ENCODE peak calls at places on chromosome 21, in four cellular contexts. Z, Q, C and U are unnamed samples.
A peak's percentile ranks its signal among the peaks of the same experiment; 100 is the strongest.

GRCh38 chr21:39300587-39300986 is 12.8 kb downstream of the BRWD1 start:
- DNase-seq in Z (no peak), Q (no peak), C (no peak), U (no peak)

GRCh38 chr21:31898898-31899630 is 26.2 kb downstream of the HUNK start:
- DNase-seq in Z (no peak), Q (no peak), C (no peak), U (no peak)

GRCh38 chr21:29181799-29182470 is 51.5 kb downstream of the MAP3K7CL start:
- DNase-seq in Z (no peak), Q (no peak), C (no peak), U (no peak)

GRCh38 chr21:46153259-46154154 is 1.9 kb downstream of the FTCD start:
- DNase-seq in Z (peak; percentile 95), Q (no peak), C (peak; percentile 83), U (no peak)

GRCh38 chr21:46112731-46113215 is 14.9 kb downstream of the COL6A2 start:
- DNase-seq in Z (no peak), Q (no peak), C (peak; percentile 11), U (no peak)

GRCh38 chr21:14403681-14404318 is 20.9 kb upstream of the HSPA13 start:
- DNase-seq in Z (no peak), Q (no peak), C (no peak), U (peak; percentile 14)

GRCh38 chr21:28419110-28419509 is 573.6 kb downstream of the LTN1 start:
- DNase-seq in Z (no peak), Q (no peak), C (no peak), U (no peak)

GRCh38 chr21:34511787-34512451 is at the start of gene KCNE1:
- DNase-seq in Z (no peak), Q (no peak), C (no peak), U (no peak)

GRCh38 chr21:39182484-39183271 is 573 bp downstream of the PSMG1 start:
- DNase-seq in Z (no peak), Q (no peak), C (no peak), U (no peak)

GRCh38 chr21:39676054-39676771 is 63.5 kb downstream of the B3GALT5 start:
- DNase-seq in Z (no peak), Q (no peak), C (no peak), U (no peak)

GRCh38 chr21:15706686-15707085 is 23.1 kb upstream of the USP25 start:
- DNase-seq in Z (no peak), Q (no peak), C (no peak), U (no peak)

GRCh38 chr21:18549214-18549905 is 145.8 kb upstream of the TMPRSS15 start:
- DNase-seq in Z (no peak), Q (no peak), C (no peak), U (no peak)

GRCh38 chr21:46323710-46324389 is at the start of the genes C21orf58 and PCNT:
- DNase-seq in Z (peak; percentile 96), Q (peak; percentile 99), C (peak; percentile 97), U (peak; percentile 78)

GRCh38 chr21:26732442-26733221 is 112.6 kb downstream of the ADAMTS1 start:
- DNase-seq in Z (peak; percentile 80), Q (no peak), C (no peak), U (no peak)

GRCh38 chr21:31473685-31474345 is 129.8 kb upstream of the TIAM1 start:
- DNase-seq in Z (no peak), Q (no peak), C (no peak), U (no peak)

GRCh38 chr21:29403922-29404538 is 105.3 kb downstream of the BACH1 start:
- DNase-seq in Z (no peak), Q (no peak), C (no peak), U (no peak)

GRCh38 chr21:35204125-35204524 is 155.0 kb upstream of the RUNX1 start:
- DNase-seq in Z (no peak), Q (no peak), C (no peak), U (no peak)

GRCh38 chr21:16587141-16587570 is 857.4 kb downstream of the USP25 start:
- DNase-seq in Z (no peak), Q (no peak), C (no peak), U (no peak)

GRCh38 chr21:39610705-39611104 is 2.0 kb upstream of the B3GALT5 start:
- DNase-seq in Z (peak; percentile 77), Q (peak; percentile 55), C (no peak), U (no peak)

GRCh38 chr21:28971171-28971570 is 21.5 kb downstream of the LTN1 start:
- DNase-seq in Z (no peak), Q (no peak), C (no peak), U (no peak)

GRCh38 chr21:29164330-29164942 is 34.0 kb downstream of the MAP3K7CL start:
- DNase-seq in Z (no peak), Q (no peak), C (no peak), U (no peak)

GRCh38 chr21:21383126-21383525 is 384.9 kb downstream of the NCAM2 start:
- DNase-seq in Z (no peak), Q (no peak), C (no peak), U (no peak)

GRCh38 chr21:44847261-44848056 is 26.0 kb downstream of the PTTG1IP start:
- DNase-seq in Z (no peak), Q (no peak), C (no peak), U (no peak)
- TF ChIP-seq POLR2AphosphoS5 in Z (no peak), Q (no peak), C (no peak), U (no peak)

GRCh38 chr21:43324596-43324995 is 102.3 kb downstream of the SIK1 start:
- DNase-seq in Z (no peak), Q (no peak), C (no peak), U (no peak)

GRCh38 chr21:43322311-43322710 is 104.6 kb downstream of the SIK1 start:
- DNase-seq in Z (no peak), Q (no peak), C (no peak), U (no peak)

GRCh38 chr21:43322805-43323204 is 104.1 kb downstream of the SIK1 start:
- DNase-seq in Z (no peak), Q (no peak), C (no peak), U (no peak)

GRCh38 chr21:43325036-43325435 is 101.9 kb downstream of the SIK1 start:
- DNase-seq in Z (no peak), Q (no peak), C (no peak), U (no peak)

DNA sequence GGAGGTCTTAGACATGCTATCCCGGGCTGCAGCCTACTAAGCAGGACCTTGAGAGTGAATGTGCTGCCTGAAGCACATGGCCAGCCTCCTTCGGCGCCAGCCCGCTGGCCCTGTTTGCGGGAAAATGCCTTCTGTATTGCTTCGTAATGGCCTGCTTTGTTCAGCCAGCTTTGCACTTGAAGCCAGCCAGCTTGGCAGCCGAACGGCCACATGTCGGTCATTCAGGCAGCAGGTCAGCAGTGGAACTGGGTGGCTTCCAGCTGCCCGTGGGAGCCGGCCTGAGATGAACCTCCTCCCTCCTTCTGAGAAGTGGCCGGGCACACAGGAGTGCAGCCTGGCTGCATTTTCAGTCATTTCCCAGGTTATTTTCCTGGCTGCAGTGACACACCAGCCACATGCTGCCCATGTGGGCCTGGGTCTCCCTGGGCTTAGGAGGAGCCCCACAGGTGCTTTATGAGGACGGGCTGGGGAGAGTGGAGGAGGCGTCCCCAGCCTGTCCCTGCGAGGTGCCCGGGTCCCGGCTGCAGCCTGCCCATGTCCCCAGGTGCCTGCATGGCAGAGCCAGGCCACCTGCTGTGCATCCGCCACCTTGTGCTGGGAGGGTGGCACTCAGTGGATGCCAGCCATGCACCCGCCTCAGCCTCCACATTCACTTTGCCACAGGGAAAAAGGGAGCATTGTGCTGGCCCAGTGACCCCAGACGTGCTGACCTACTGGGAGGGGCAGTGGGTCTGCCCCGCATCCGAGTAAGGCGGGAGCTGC is 103.5 kb downstream of the SIK1 start:
- DNase-seq in Z (no peak), Q (no peak), C (no peak), U (no peak)
- TF ChIP-seq POLR2AphosphoS5 in Z (no peak), Q (no peak), C (no peak), U (no peak)

DNA sequence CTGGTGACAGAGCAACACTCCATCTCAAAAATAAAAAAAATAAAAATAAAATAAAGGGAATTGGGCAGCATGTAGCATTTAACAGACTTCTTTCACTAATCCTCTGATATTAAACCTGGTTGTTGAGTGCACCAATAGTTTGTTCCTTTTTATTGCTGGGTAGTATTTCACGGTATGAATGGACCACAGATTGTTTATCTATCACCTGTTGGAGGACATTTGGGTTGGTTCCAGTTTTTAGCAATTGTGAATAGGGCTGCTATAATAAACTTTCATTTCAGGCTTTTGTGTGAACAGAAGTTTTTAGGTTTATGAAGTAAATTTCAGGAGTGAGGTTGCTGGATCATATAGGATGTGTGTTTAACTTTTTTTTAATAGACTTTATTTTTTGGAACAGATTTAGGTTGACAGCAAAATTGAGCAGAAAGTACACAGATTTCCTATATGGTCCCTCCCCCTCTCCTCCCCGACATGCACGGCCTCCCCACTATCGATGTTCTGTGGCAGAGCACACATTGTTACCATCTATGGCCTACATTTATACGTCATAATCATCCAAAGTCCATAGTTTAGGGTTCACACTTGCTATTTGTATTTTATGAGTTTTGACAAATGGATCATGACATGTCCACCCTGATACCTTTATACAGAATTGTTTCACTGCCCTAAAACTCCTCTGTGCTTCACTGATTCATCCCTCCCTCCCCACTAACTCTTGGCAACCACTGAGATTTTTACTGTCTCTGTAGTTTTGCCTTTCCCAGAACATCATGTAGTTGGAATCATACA is 66.1 kb upstream of the TMPRSS2 start:
- DNase-seq in Z (no peak), Q (no peak), C (no peak), U (no peak)
- TF ChIP-seq POLR2AphosphoS5 in Z (no peak), Q (no peak), C (no peak), U (no peak)

DNA sequence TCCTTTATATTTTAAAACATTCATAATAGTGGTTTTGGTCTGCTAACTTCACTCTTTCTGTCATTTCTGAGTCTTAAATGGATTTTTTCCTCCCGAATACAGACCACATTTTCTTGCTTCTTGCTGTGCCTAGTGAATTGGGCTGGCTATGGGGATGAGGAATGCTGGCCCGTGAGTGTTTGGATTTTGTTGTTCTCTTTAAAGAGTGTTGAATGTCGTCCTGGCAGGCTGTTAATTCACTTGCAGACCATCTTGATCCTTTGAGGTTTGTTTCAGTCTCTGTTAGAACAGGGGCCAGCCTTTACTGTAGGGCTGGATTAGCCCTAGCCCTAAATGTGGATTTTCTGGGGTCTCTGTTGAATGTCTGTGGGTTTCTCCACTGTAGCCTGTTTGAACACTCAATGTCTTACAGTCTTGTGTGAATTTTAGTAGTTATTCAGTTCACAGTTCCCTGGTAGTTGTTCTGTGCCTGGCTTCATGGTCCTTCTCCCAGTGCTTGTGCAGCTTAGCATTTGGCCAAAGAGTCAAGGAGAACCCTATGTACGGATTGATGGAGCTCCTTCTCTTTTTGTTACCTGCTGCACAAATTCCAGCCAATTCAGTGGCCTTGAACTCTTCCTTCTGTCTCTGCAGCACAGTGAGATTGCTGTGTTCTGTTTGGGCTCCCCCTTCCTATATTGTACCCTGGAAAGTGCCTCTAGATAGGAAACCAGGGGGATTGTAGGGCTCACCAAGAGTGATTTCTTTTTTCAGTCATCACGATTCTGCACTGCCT is 95.7 kb downstream of the DYRK1A start:
- DNase-seq in Z (no peak), Q (no peak), C (no peak), U (no peak)
- TF ChIP-seq POLR2AphosphoS5 in Z (no peak), Q (no peak), C (no peak), U (no peak)